ENCODE peak calls at places on chromosomes 5 and 9, in seven cellular contexts. A is K562, N is stomach, H is endothelial cell of umbilical vein, O is GM12891, I is suprapubic skin, K is transverse colon. P is an unnamed sample.

GRCh38 chr5:104088876-104089778 is 526.5 kb upstream of the NUDT12 start:
- DNase-seq in A (peak; percentile 59), K (no peak), H (no peak), O (no peak), N (no peak), I (no peak), P (peak; percentile 45)

GRCh38 chr5:146042628-146043279 is 62.6 kb downstream of the PLAC8L1 start:
- DNase-seq in N (no peak), H (peak; percentile 76), I (no peak), K (peak; percentile 37), O (no peak), A (peak; percentile 78), P (no peak)

GRCh38 chr5:74206571-74207550 is 433.7 kb downstream of the ENC1 start:
- DNase-seq in O (no peak), K (peak; percentile 17), H (peak; percentile 85), I (no peak), A (no peak), N (peak; percentile 45), P (no peak)

GRCh38 chr5:107572800-107573368 is 97.9 kb downstream of the EFNA5 start:
- DNase-seq in A (no peak), K (no peak), N (no peak), I (no peak), O (no peak), H (no peak), P (no peak)

GRCh38 chr5:36637516-36637915 is 31.1 kb downstream of the SLC1A3 start:
- DNase-seq in A (no peak), H (no peak), O (no peak), N (no peak), I (no peak), K (no peak), P (no peak)

GRCh38 chr5:122297587-122298298 is 14.3 kb upstream of the SNCAIP start:
- DNase-seq in A (no peak), K (no peak), O (no peak), I (no peak), N (no peak), H (no peak), P (no peak)

GRCh38 chr5:111422245-111422644 is 90.1 kb downstream of the STARD4 start:
- DNase-seq in O (peak; percentile 6), I (no peak), A (no peak), N (no peak), H (no peak), K (no peak), P (no peak)

GRCh38 chr9:117869287-117869686 is 165.1 kb downstream of the TLR4 start:
- DNase-seq in O (no peak), I (no peak), K (no peak), A (no peak), N (no peak), H (no peak), P (peak; percentile 13)

GRCh38 chr5:63400079-63400478 is 562.2 kb downstream of the HTR1A start:
- DNase-seq in O (no peak), K (no peak), N (no peak), A (no peak), I (no peak), H (no peak), P (no peak)

GRCh38 chr9:97419315-97419867 is 7.5 kb downstream of the TDRD7 start:
- DNase-seq in A (no peak), I (no peak), H (peak; percentile 83), N (no peak), O (no peak), K (no peak), P (no peak)

GRCh38 chr5:110880413-110880812 is 141.6 kb downstream of the SLC25A46 start:
- DNase-seq in N (peak; percentile 64), A (no peak), K (no peak), O (no peak), H (no peak), I (no peak), P (no peak)

GRCh38 chr9:89853931-89854330 is 249.1 kb downstream of the GADD45G start:
- DNase-seq in N (no peak), K (no peak), O (no peak), H (no peak), A (no peak), I (peak; percentile 74), P (no peak)
- TF ChIP-seq POLR2A in N (no peak), K (no peak), O (no peak), H (no peak), A (no peak), I (no peak), P (no peak)

DNA sequence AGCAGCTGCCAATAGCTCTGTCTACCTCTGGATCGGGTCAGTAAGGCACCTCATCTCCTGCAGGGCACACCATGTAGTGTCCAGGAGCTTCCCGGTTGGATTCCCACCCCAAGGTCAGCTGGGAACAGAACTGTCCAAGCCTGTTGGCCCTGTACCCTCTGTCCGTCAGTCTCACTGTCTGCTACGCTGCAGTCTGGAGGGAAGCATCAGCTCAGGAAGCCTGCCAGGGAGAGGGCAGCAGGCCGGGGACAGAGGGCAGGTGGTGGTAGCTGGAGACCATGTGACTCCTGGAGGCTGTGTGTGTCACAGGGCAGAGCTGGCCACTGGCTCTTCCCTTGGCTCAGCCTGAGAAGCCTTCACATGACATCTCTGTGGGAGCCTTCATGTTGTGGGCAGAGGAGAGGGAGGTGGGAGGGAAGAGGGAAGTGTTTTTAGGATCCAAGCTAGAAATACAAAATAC is 134.5 kb downstream of the SEC61B start:
- DNase-seq in N (no peak), O (no peak), H (no peak), I (no peak), A (no peak), K (peak; percentile 15), P (no peak)
- TF ChIP-seq POLR2A in N (no peak), O (no peak), H (no peak), I (no peak), A (no peak), K (no peak), P (no peak)

GRCh38 chr5:10632110-10632903 is 68.4 kb downstream of the ANKRD33B start:
- DNase-seq in N (no peak), I (no peak), O (peak; percentile 55), H (no peak), A (no peak), K (peak; percentile 53), P (peak; percentile 88)
- TF ChIP-seq POLR2A in N (no peak), I (no peak), O (peak; percentile 64), H (no peak), A (no peak), K (no peak), P (no peak)

DNA sequence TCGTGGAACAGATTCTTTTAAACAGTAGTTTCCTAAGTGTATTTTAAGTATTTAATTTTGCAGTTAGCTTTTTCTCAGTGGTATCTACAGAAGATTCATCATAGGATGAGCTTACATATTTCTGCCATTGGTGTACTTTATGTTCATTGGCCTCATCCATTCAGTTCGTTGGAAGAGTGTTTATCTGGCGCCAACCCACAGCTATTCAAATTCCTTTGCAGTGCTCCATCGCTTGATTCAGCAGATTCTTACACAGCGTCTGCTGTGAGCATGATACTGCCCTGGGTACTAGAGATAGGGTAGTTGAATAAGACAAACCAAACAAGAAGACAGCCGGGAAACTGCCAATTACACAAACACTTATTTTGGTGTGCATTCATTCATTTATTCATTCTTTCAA is 55.1 kb downstream of the NUP214 start:
- DNase-seq in K (no peak), N (no peak), A (peak; percentile 98), H (no peak), O (no peak), I (no peak), P (no peak)
- TF ChIP-seq POLR2A in K (no peak), N (no peak), A (no peak), H (no peak), O (no peak), I (no peak), P (no peak)

GRCh38 chr5:472656-473343 is 29.8 kb downstream of the EXOC3 start:
- DNase-seq in H (peak; percentile 75), A (peak; percentile 100), N (peak; percentile 85), O (peak; percentile 99), K (peak; percentile 85), I (peak; percentile 91), P (peak; percentile 91)
- TF ChIP-seq POLR2A in H (peak; percentile 63), A (peak; percentile 68), N (no peak), O (peak; percentile 74), K (peak; percentile 51), I (no peak), P (peak; percentile 96)

DNA sequence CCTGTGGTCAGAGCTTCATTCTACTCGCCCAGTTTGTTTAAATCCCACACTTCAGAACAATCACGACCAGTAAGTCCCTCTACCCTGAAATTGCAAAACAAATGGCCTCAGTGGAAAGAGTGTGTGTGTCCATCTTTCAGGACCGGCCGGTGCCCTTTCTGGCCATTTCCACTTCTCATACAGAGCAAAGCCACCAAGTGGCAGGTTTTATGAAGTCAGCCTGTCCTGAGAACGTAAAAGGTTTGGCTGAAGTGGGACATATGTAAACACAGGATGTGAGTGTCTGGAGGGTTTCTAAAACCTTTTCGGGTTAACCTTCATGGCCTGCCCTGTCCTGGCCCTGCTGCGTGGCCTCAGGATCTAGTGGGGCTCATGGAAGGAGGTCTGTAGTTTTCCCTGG is 24.7 kb downstream of the NXNL2 start:
- DNase-seq in H (no peak), N (no peak), A (no peak), O (no peak), K (no peak), I (no peak), P (no peak)
- TF ChIP-seq POLR2A in H (no peak), N (no peak), A (no peak), O (no peak), K (no peak), I (no peak), P (no peak)

DNA sequence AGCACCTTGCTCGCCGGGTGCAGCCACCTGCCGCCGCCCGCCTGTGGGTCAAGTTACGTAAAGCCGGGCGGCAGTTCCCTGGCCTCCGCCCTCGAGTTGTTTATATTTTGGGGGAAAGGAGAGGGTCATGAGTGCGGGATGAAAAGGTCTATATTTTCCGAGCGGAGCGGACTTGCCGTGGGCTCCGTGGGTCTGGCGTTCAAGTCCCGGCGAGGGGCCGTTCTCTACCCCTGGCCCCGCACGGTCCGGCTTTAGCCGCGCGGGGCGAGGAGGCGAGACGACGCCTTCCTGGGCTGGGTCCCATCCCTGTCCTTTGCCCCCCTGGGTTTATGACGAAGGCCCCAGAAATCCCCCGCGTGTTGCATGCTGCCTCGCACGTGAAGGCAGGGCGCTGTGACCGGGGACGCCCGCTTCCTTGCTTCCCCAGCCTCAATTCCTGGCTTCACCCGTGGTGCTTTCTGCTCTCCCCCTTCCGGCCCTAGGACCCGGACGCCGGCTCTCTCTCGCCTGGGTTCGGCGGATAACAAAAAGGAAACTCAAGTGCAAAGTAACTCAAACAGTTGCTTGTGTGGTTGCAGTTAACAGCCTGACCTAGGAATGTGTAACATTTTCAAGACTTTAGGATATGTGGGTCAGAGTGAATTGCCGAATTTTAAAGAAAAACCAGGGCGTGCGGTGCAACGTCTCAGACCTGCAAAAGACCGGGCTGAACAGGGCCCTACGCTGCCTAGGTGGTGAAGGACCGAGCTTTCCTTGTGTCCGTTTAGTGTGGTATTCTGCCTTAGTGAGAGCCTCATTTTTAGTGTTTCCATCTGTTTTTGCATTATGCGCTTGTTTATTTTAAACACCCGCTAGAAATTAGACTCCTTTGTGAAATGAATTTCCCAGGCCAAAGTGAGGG is 810 bp downstream of the VPS13A start:
- DNase-seq in I (no peak), N (peak; percentile 44), H (peak; percentile 49), A (peak; percentile 33), O (peak; percentile 39), K (peak; percentile 53), P (peak; percentile 69)
- TF ChIP-seq POLR2A in I (no peak), N (no peak), H (no peak), A (no peak), O (no peak), K (no peak), P (no peak)